ENCODE peak calls at places on chromosomes 12 and 14, in four cellular contexts. One of them, this sample, is unnamed. For H3K27me3 and H3K4me1, the result is how much of the 10 kb centered on the place peaks cover.

GRCh38 chr12:49810159-49810459 is 18.1 kb downstream of the NCKAP5L start:
- DNase-seq in uterus: no peak
- DNase-seq in ovary: no peak
- DNase-seq in adrenal gland: no peak
- DNase-seq in this sample: no peak

GRCh38 chr12:19003110-19003509 is 126.4 kb upstream of the PLEKHA5 start:
- DNase-seq in adrenal gland: no peak
- DNase-seq in uterus: no peak
- DNase-seq in ovary: no peak
- DNase-seq in this sample: no peak

GRCh38 chr12:32296541-32296940 is 102.8 kb upstream of the FGD4 start:
- DNase-seq in ovary: no peak
- DNase-seq in adrenal gland: no peak
- DNase-seq in uterus: no peak
- DNase-seq in this sample: no peak

GRCh38 chr12:118608770-118609344 is 232.5 kb downstream of the SUDS3 start:
- DNase-seq in adrenal gland: no peak
- DNase-seq in ovary: no peak
- DNase-seq in uterus: no peak
- DNase-seq in this sample: no peak

GRCh38 chr14:98510392-98510791 is 761.6 kb downstream of the BCL11B start:
- DNase-seq in uterus: no peak
- DNase-seq in ovary: no peak
- DNase-seq in adrenal gland: no peak
- DNase-seq in this sample: no peak

GRCh38 chr14:54715244-54715643 is 148.3 kb downstream of the SAMD4A start:
- DNase-seq in ovary: no peak
- DNase-seq in uterus: no peak
- DNase-seq in adrenal gland: no peak
- DNase-seq in this sample: no peak

GRCh38 chr12:70840966-70841365 is 79.6 kb downstream of the PTPRR start:
- DNase-seq in uterus: no peak
- DNase-seq in adrenal gland: no peak
- DNase-seq in ovary: no peak
- DNase-seq in this sample: no peak

GRCh38 chr12:9037431-9037830 is 48.1 kb downstream of the KLRG1 start:
- DNase-seq in uterus: no peak
- DNase-seq in adrenal gland: no peak
- DNase-seq in ovary: no peak
- DNase-seq in this sample: no peak

GRCh38 chr12:108801736-108802665 is 55.4 kb downstream of the SSH1 start:
- DNase-seq in uterus: peak
- DNase-seq in adrenal gland: peak
- DNase-seq in ovary: peak
- DNase-seq in this sample: peak

GRCh38 chr12:32589165-32589891 is 89.8 kb upstream of the DNM1L start:
- DNase-seq in uterus: no peak
- DNase-seq in adrenal gland: no peak
- DNase-seq in ovary: no peak
- DNase-seq in this sample: no peak

GRCh38 chr12:6364037-6364360 is 11.4 kb downstream of the SCNN1A start:
- DNase-seq in uterus: no peak
- DNase-seq in ovary: peak
- DNase-seq in adrenal gland: peak
- DNase-seq in this sample: no peak

GRCh38 chr12:64746663-64747062 is 12.5 kb downstream of the GNS start:
- DNase-seq in uterus: no peak
- DNase-seq in ovary: no peak
- DNase-seq in adrenal gland: no peak
- DNase-seq in this sample: no peak

GRCh38 chr14:102111101-102111500 is 24.3 kb upstream of the HSP90AA1 start:
- DNase-seq in adrenal gland: no peak
- DNase-seq in uterus: no peak
- DNase-seq in ovary: no peak
- DNase-seq in this sample: no peak
- H3K27me3 ChIP-seq in adrenal gland: under half
- H3K27me3 ChIP-seq in uterus: under half
- H3K27me3 ChIP-seq in ovary: under half
- H3K27me3 ChIP-seq in this sample: under half

DNA sequence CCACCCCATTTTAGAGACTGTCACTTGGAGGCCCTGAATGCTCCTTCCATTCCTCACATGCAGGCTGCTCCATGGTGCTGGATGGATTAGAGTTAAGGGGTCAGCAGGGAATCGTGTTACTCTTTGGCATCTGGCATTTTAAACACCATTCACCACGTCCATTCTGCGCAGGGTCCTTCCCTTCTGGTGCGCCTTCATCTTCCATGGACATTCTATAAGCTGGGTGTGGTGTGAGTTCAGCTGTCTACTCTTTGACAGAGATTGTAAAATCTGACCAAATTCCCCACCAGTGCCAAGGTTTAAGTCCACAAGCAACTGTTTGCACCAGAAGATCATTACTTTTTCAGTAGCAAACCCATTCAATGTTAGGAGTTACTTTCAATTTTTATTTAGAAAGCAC is 47.8 kb downstream of the GIT2 start:
- DNase-seq in uterus: no peak
- DNase-seq in ovary: no peak
- DNase-seq in adrenal gland: no peak
- DNase-seq in this sample: no peak
- H3K4me1 ChIP-seq in uterus: under half
- H3K4me1 ChIP-seq in ovary: under half
- H3K4me1 ChIP-seq in adrenal gland: half or more
- H3K4me1 ChIP-seq in this sample: half or more

DNA sequence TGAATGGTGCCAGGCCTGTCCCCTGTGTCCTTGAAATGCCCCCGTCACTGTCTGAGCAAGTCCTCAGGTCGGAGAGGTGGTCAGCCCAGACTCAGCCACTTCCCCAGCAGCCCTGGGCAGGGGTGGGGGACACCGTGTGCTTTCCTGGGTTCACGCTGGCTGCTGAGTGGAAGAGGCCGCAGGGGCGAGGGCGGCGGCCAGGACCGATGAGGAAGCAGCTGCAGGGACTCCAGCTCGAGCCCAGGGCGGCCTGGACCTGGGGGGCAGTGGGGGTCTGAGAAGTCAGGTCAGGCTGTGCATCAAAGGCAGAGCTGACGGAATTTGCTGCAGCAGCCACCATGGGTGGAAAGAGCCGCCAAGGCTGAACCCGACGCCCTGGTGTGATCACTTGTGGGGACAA is 28.4 kb downstream of the NOC4L start:
- DNase-seq in ovary: no peak
- DNase-seq in uterus: no peak
- DNase-seq in adrenal gland: no peak
- DNase-seq in this sample: no peak
- H3K27me3 ChIP-seq in ovary: under half
- H3K27me3 ChIP-seq in uterus: under half
- H3K27me3 ChIP-seq in adrenal gland: under half
- H3K27me3 ChIP-seq in this sample: under half

GRCh38 chr12:114916124-114916523 is 232.1 kb upstream of the TBX3 start:
- DNase-seq in ovary: no peak
- DNase-seq in uterus: no peak
- DNase-seq in adrenal gland: peak
- DNase-seq in this sample: no peak
- H3K4me1 ChIP-seq in ovary: under half
- H3K4me1 ChIP-seq in uterus: under half
- H3K4me1 ChIP-seq in adrenal gland: under half
- H3K4me1 ChIP-seq in this sample: under half